ENCODE peak calls at places on chromosomes 16 and 17, in nine cellular contexts. One of them, this sample, is unnamed.

GRCh38 chr16:3541527-3542152 is 35.6 kb downstream of the NLRC3 start:
- DNase-seq in stimulated activated effector memory CD8-positive, alpha-beta T cell treated with anti-CD3 and anti-CD28 coated beads, Interleukin-12 subunit alpha, Interleukin-12 subunit beta, amount 100 ng/mL, for 72 hours: no peak
- DNase-seq in activated effector memory CD4-positive, alpha-beta T cell treated with anti-CD3 and anti-CD28 coated beads, Interleukin-2, amount 50 U/mL, for 16 hours: no peak
- DNase-seq in NCI-H460: no peak
- DNase-seq in foreskin fibroblast: no peak
- DNase-seq in head of caudate nucleus: no peak
- DNase-seq in aorta: no peak
- DNase-seq in Right ventricle myocardium inferior: no peak
- DNase-seq in activated T-helper 9 cell treated with anti-CD3 and anti-CD28 coated beads, Interleukin-2, amount 50 U/mL, for 16 hours: no peak
- DNase-seq in this sample: no peak

GRCh38 chr17:5797447-5797846 is 213.1 kb upstream of the NLRP1 start:
- DNase-seq in foreskin fibroblast: no peak
- DNase-seq in head of caudate nucleus: no peak
- DNase-seq in activated T-helper 9 cell treated with anti-CD3 and anti-CD28 coated beads, Interleukin-2, amount 50 U/mL, for 16 hours: no peak
- DNase-seq in aorta: no peak
- DNase-seq in Right ventricle myocardium inferior: no peak
- DNase-seq in stimulated activated effector memory CD8-positive, alpha-beta T cell treated with anti-CD3 and anti-CD28 coated beads, Interleukin-12 subunit alpha, Interleukin-12 subunit beta, amount 100 ng/mL, for 72 hours: no peak
- DNase-seq in NCI-H460: no peak
- DNase-seq in activated effector memory CD4-positive, alpha-beta T cell treated with anti-CD3 and anti-CD28 coated beads, Interleukin-2, amount 50 U/mL, for 16 hours: no peak
- DNase-seq in this sample: no peak

GRCh38 chr16:27967169-27967568 is 96.3 kb downstream of the GSG1L start:
- DNase-seq in activated T-helper 9 cell treated with anti-CD3 and anti-CD28 coated beads, Interleukin-2, amount 50 U/mL, for 16 hours: no peak
- DNase-seq in head of caudate nucleus: no peak
- DNase-seq in NCI-H460: no peak
- DNase-seq in aorta: peak
- DNase-seq in stimulated activated effector memory CD8-positive, alpha-beta T cell treated with anti-CD3 and anti-CD28 coated beads, Interleukin-12 subunit alpha, Interleukin-12 subunit beta, amount 100 ng/mL, for 72 hours: no peak
- DNase-seq in activated effector memory CD4-positive, alpha-beta T cell treated with anti-CD3 and anti-CD28 coated beads, Interleukin-2, amount 50 U/mL, for 16 hours: no peak
- DNase-seq in foreskin fibroblast: no peak
- DNase-seq in Right ventricle myocardium inferior: no peak
- DNase-seq in this sample: no peak

GRCh38 chr17:81277421-81277820 is 17.7 kb downstream of the SLC38A10 start:
- DNase-seq in activated effector memory CD4-positive, alpha-beta T cell treated with anti-CD3 and anti-CD28 coated beads, Interleukin-2, amount 50 U/mL, for 16 hours: no peak
- DNase-seq in activated T-helper 9 cell treated with anti-CD3 and anti-CD28 coated beads, Interleukin-2, amount 50 U/mL, for 16 hours: no peak
- DNase-seq in head of caudate nucleus: peak
- DNase-seq in stimulated activated effector memory CD8-positive, alpha-beta T cell treated with anti-CD3 and anti-CD28 coated beads, Interleukin-12 subunit alpha, Interleukin-12 subunit beta, amount 100 ng/mL, for 72 hours: no peak
- DNase-seq in aorta: no peak
- DNase-seq in Right ventricle myocardium inferior: peak
- DNase-seq in foreskin fibroblast: no peak
- DNase-seq in NCI-H460: no peak
- DNase-seq in this sample: no peak

GRCh38 chr17:4364622-4365041 is 1.8 kb downstream of the UBE2G1 start:
- DNase-seq in activated effector memory CD4-positive, alpha-beta T cell treated with anti-CD3 and anti-CD28 coated beads, Interleukin-2, amount 50 U/mL, for 16 hours: no peak
- DNase-seq in stimulated activated effector memory CD8-positive, alpha-beta T cell treated with anti-CD3 and anti-CD28 coated beads, Interleukin-12 subunit alpha, Interleukin-12 subunit beta, amount 100 ng/mL, for 72 hours: no peak
- DNase-seq in foreskin fibroblast: no peak
- DNase-seq in Right ventricle myocardium inferior: no peak
- DNase-seq in NCI-H460: no peak
- DNase-seq in activated T-helper 9 cell treated with anti-CD3 and anti-CD28 coated beads, Interleukin-2, amount 50 U/mL, for 16 hours: no peak
- DNase-seq in aorta: peak
- DNase-seq in head of caudate nucleus: peak
- DNase-seq in this sample: no peak

GRCh38 chr16:46853713-46854443 is 22.9 kb upstream of the C16orf87 start:
- DNase-seq in Right ventricle myocardium inferior: peak
- DNase-seq in head of caudate nucleus: peak
- DNase-seq in NCI-H460: peak
- DNase-seq in foreskin fibroblast: peak
- DNase-seq in stimulated activated effector memory CD8-positive, alpha-beta T cell treated with anti-CD3 and anti-CD28 coated beads, Interleukin-12 subunit alpha, Interleukin-12 subunit beta, amount 100 ng/mL, for 72 hours: peak
- DNase-seq in activated T-helper 9 cell treated with anti-CD3 and anti-CD28 coated beads, Interleukin-2, amount 50 U/mL, for 16 hours: peak
- DNase-seq in activated effector memory CD4-positive, alpha-beta T cell treated with anti-CD3 and anti-CD28 coated beads, Interleukin-2, amount 50 U/mL, for 16 hours: peak
- DNase-seq in aorta: peak
- DNase-seq in this sample: no peak

GRCh38 chr17:47789611-47790520 is 31.7 kb downstream of the OSBPL7 start:
- DNase-seq in stimulated activated effector memory CD8-positive, alpha-beta T cell treated with anti-CD3 and anti-CD28 coated beads, Interleukin-12 subunit alpha, Interleukin-12 subunit beta, amount 100 ng/mL, for 72 hours: peak
- DNase-seq in foreskin fibroblast: peak
- DNase-seq in Right ventricle myocardium inferior: peak
- DNase-seq in activated effector memory CD4-positive, alpha-beta T cell treated with anti-CD3 and anti-CD28 coated beads, Interleukin-2, amount 50 U/mL, for 16 hours: peak
- DNase-seq in NCI-H460: peak
- DNase-seq in head of caudate nucleus: peak
- DNase-seq in aorta: peak
- DNase-seq in activated T-helper 9 cell treated with anti-CD3 and anti-CD28 coated beads, Interleukin-2, amount 50 U/mL, for 16 hours: peak
- DNase-seq in this sample: no peak

GRCh38 chr17:19753049-19753444 is 4.9 kb upstream of the ALDH3A1 start:
- DNase-seq in NCI-H460: peak
- DNase-seq in activated effector memory CD4-positive, alpha-beta T cell treated with anti-CD3 and anti-CD28 coated beads, Interleukin-2, amount 50 U/mL, for 16 hours: peak
- DNase-seq in aorta: peak
- DNase-seq in head of caudate nucleus: peak
- DNase-seq in stimulated activated effector memory CD8-positive, alpha-beta T cell treated with anti-CD3 and anti-CD28 coated beads, Interleukin-12 subunit alpha, Interleukin-12 subunit beta, amount 100 ng/mL, for 72 hours: no peak
- DNase-seq in activated T-helper 9 cell treated with anti-CD3 and anti-CD28 coated beads, Interleukin-2, amount 50 U/mL, for 16 hours: no peak
- DNase-seq in foreskin fibroblast: peak
- DNase-seq in Right ventricle myocardium inferior: peak
- DNase-seq in this sample: peak

GRCh38 chr17:5826384-5826783 is 242.1 kb upstream of the NLRP1 start:
- DNase-seq in activated effector memory CD4-positive, alpha-beta T cell treated with anti-CD3 and anti-CD28 coated beads, Interleukin-2, amount 50 U/mL, for 16 hours: no peak
- DNase-seq in Right ventricle myocardium inferior: no peak
- DNase-seq in aorta: no peak
- DNase-seq in head of caudate nucleus: no peak
- DNase-seq in NCI-H460: no peak
- DNase-seq in foreskin fibroblast: peak
- DNase-seq in stimulated activated effector memory CD8-positive, alpha-beta T cell treated with anti-CD3 and anti-CD28 coated beads, Interleukin-12 subunit alpha, Interleukin-12 subunit beta, amount 100 ng/mL, for 72 hours: no peak
- DNase-seq in activated T-helper 9 cell treated with anti-CD3 and anti-CD28 coated beads, Interleukin-2, amount 50 U/mL, for 16 hours: no peak
- DNase-seq in this sample: no peak